ENCODE peak calls at places on chromosomes 7 and 10, in nine cellular contexts. F is CD8-positive, alpha-beta memory T cell; A is right lobe of liver; U is colonic mucosa; R is lung; J is HCT116; L is uterus; H is heart right ventricle; N is neural progenitor cell. B is an unnamed sample.

GRCh38 chr10:126119591-126119990 is 223.2 kb downstream of the FANK1 start:
- DNase-seq in A (no peak), F (no peak), U (no peak), R (no peak), H (no peak), L (no peak), N (no peak), J (no peak), B (no peak)

GRCh38 chr10:125201108-125201524 is 40.8 kb upstream of the CTBP2 start:
- DNase-seq in R (no peak), L (no peak), J (peak; percentile 26), H (no peak), F (no peak), A (no peak), N (no peak), U (no peak), B (no peak)

GRCh38 chr7:152633504-152633903 is 42.4 kb downstream of the XRCC2 start:
- DNase-seq in A (no peak), J (no peak), R (no peak), N (no peak), L (no peak), F (no peak), U (no peak), H (no peak), B (no peak)

GRCh38 chr10:104339469-104340098 is 1.3 kb upstream of the ITPRIP start:
- DNase-seq in A (no peak), L (peak; percentile 62), H (peak; percentile 90), R (no peak), F (no peak), J (no peak), U (peak; percentile 73), N (no peak), B (no peak)

GRCh38 chr7:1940402-1940786 is 270.3 kb downstream of the ELFN1 start:
- DNase-seq in N (no peak), U (peak; percentile 62), H (peak; percentile 51), R (peak; percentile 67), L (no peak), A (peak; percentile 78), J (no peak), F (peak; percentile 82), B (peak; percentile 63)

GRCh38 chr7:101126651-101127459 is at the start of gene SERPINE1:
- DNase-seq in J (peak; percentile 86), A (peak; percentile 95), F (peak; percentile 25), R (peak; percentile 80), L (peak; percentile 88), H (peak; percentile 93), U (peak; percentile 68), N (peak; percentile 75), B (peak; percentile 93)

GRCh38 chr7:91248996-91249395 is 15.2 kb upstream of the FZD1 start:
- DNase-seq in F (no peak), A (no peak), R (no peak), L (no peak), J (no peak), H (no peak), N (no peak), U (no peak), B (no peak)

GRCh38 chr10:21532694-21533576 is 1.1 kb upstream of the MLLT10 start:
- DNase-seq in N (peak; percentile 3), R (no peak), J (no peak), H (no peak), U (no peak), F (no peak), A (no peak), L (no peak), B (no peak)

GRCh38 chr10:79072994-79073654 is 4.4 kb downstream of the ZMIZ1 start:
- DNase-seq in N (no peak), J (no peak), R (no peak), L (no peak), A (no peak), H (no peak), U (peak; percentile 41), F (no peak), B (no peak)

GRCh38 chr7:24979470-24979862 is 512 bp downstream of the OSBPL3 start:
- DNase-seq in A (peak; percentile 71), L (peak; percentile 39), N (no peak), U (peak; percentile 68), J (no peak), F (peak; percentile 71), H (peak; percentile 43), R (peak; percentile 59), B (peak; percentile 62)

GRCh38 chr10:90642650-90643049 is 215.2 kb downstream of the HTR7 start:
- DNase-seq in N (no peak), J (no peak), R (no peak), L (no peak), F (no peak), U (no peak), A (no peak), H (no peak), B (no peak)

GRCh38 chr7:50264908-50265307 is 39.6 kb upstream of the IKZF1 start:
- DNase-seq in A (no peak), N (no peak), H (no peak), R (no peak), U (no peak), L (no peak), J (no peak), F (no peak), B (no peak)

GRCh38 chr7:28230273-28230672 is 49.7 kb upstream of the JAZF1 start:
- DNase-seq in U (no peak), F (no peak), L (no peak), A (peak; percentile 70), N (no peak), H (no peak), J (no peak), R (no peak), B (no peak)

GRCh38 chr10:11535376-11535959 is 76.0 kb downstream of the USP6NL start:
- DNase-seq in U (no peak), J (no peak), H (no peak), L (no peak), N (peak; percentile 20), A (no peak), F (no peak), R (no peak), B (no peak)

GRCh38 chr10:102646610-102647432 is 2.5 kb downstream of the TRIM8 start:
- DNase-seq in N (peak; percentile 29), U (peak; percentile 63), J (peak; percentile 32), A (no peak), R (peak; percentile 60), L (peak; percentile 51), H (peak; percentile 80), F (no peak), B (peak; percentile 83)

GRCh38 chr10:102648889-102649752 is 4.8 kb downstream of the TRIM8 start:
- DNase-seq in U (no peak), N (peak; percentile 93), A (no peak), J (no peak), F (no peak), L (no peak), R (no peak), H (no peak), B (peak; percentile 75)

GRCh38 chr10:102645741-102646609 is 1.7 kb downstream of the TRIM8 start:
- DNase-seq in L (peak; percentile 92), U (peak; percentile 91), N (peak; percentile 64), A (peak; percentile 87), J (peak; percentile 82), H (peak; percentile 90), R (peak; percentile 95), F (peak; percentile 60), B (peak; percentile 96)

GRCh38 chr10:102648269-102648888 is 4.1 kb downstream of the TRIM8 start:
- DNase-seq in N (no peak), U (no peak), A (no peak), F (no peak), L (no peak), H (no peak), R (no peak), J (no peak), B (peak; percentile 7)

DNA sequence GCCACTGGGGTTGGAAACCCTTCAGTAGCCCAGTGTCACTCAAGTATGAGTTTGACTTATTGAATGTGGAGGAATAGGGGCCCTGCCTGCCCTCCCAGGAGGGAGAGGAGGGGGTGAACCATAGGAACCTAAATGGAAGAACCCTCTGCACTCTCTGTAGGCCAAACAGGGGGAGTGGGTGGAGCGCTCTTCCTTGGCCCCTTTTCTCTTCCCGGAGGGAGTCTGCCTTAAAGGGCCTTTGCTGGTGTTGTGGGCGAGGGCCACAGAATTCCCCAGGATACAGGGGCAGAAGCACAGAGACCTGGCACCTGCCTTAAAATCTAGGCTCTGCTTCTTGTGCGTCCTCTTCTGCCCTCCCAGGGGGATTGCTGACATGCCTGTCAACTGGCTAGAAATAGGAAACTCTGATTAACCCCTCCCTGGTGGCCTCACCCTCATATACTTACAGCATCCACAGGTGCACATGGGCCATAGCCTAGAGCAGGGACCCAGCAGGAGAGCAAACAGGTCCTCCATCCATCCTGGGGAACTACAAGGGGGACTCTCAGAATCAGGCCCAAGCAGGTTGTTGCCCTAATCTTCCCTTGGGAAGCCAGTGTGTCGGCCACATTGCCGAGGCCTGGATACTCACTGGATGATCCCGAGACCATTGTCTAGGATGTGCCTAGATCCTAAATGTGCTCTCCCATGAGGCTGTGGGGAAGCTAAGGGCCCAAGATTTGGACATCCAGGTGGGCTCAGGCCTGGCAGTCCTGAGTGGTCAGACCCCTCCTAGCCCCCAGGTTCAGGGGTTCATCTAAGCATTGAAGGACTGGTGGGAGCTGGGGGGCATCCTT is 3.4 kb downstream of the TRIM8 start:
- DNase-seq in F (no peak), U (no peak), H (no peak), R (no peak), J (no peak), N (no peak), A (no peak), L (no peak), B (peak; percentile 31)
- H3K4me3 ChIP-seq in F (peak overlapping the region; percentile 94), U (peak overlapping the region; percentile 86), H (peak overlapping the region; percentile 89), R (peak overlapping the region; percentile 87), J (no peak overlapping the region), N (peak overlapping the region; percentile 94), A (peak overlapping the region; percentile 92), L (peak overlapping the region; percentile 54), B (peak overlapping the region; percentile 93)

DNA sequence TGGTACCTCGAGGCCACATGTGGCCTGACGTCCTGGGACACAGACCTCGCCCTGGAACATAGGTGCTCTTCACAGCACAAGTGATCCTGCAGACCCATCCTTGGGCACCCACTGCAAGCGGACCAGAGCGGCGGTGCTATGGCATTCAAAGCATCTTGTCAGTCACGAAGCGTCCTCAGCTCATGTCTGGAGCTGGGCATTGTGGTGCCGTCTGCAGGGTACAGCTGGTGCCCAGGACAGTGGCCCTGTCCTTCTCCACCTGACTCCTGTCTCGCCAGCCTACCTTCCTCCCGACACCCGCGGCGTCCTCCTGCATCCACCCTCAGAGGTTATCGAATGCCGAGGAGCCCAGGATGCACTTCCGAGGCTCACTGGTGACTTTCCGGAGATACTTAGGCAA is 26.5 kb downstream of the ADGRA1 start:
- DNase-seq in R (no peak), L (no peak), H (no peak), J (no peak), A (no peak), F (no peak), U (no peak), N (no peak), B (peak; percentile 36)
- H3K27ac ChIP-seq in R (no peak overlapping the region), L (no peak overlapping the region), H (no peak overlapping the region), J (no peak overlapping the region), A (no peak overlapping the region), F (no peak overlapping the region), U (no peak overlapping the region), N (no peak overlapping the region), B (no peak overlapping the region)

GRCh38 chr10:29174389-29174788 is 114.5 kb upstream of the LYZL1 start:
- DNase-seq in R (no peak), J (peak; percentile 4), N (no peak), L (no peak), F (no peak), A (no peak), H (no peak), U (no peak), B (no peak)
- H3K4me1 ChIP-seq in R (no peaks in the 10 kb centered on the region), J (no peaks in the 10 kb centered on the region), N (no peaks in the 10 kb centered on the region), L (no peaks in the 10 kb centered on the region), F (no peaks in the 10 kb centered on the region), A (no peaks in the 10 kb centered on the region), H (no peaks in the 10 kb centered on the region), U (no peaks in the 10 kb centered on the region), B (no peaks in the 10 kb centered on the region)

GRCh38 chr7:80175744-80176143 is 41.1 kb downstream of the GNAI1 start:
- DNase-seq in N (no peak), J (no peak), R (no peak), L (no peak), F (no peak), H (no peak), U (no peak), A (no peak), B (no peak)
- H3K4me3 ChIP-seq in N (no peak overlapping the region), J (no peak overlapping the region), R (no peak overlapping the region), L (no peak overlapping the region), F (no peak overlapping the region), H (no peak overlapping the region), U (no peak overlapping the region), A (no peak overlapping the region), B (no peak overlapping the region)

B was measured in right cardiac atrium.